ENCODE peak calls at places on chromosomes 12 and 14, in eight cellular contexts. A, Q, I, N, J, F, M and E are unnamed samples.

GRCh38 chr14:70808402-70809237 is 693 bp downstream of the MAP3K9 start:
- DNase-seq in Q (no peak), N (no peak), M (peak), A (no peak), I (no peak), F (peak), J (peak), E (no peak)

GRCh38 chr12:1529862-1530591 is 64.4 kb downstream of the FBXL14 start:
- DNase-seq in N (no peak), I (no peak), A (no peak), M (peak), Q (no peak), J (no peak), F (no peak), E (no peak)

GRCh38 chr12:111313833-111314259 is 55.0 kb downstream of the PHETA1 start:
- DNase-seq in N (peak), M (peak), F (peak), J (peak), A (peak), Q (peak), I (peak), E (no peak)

GRCh38 chr14:89779707-89780106 is 174.8 kb downstream of the EFCAB11 start:
- DNase-seq in F (no peak), N (no peak), Q (no peak), I (no peak), M (no peak), A (no peak), J (no peak), E (no peak)

GRCh38 chr14:50001146-50001998 is 108.5 kb downstream of the ARF6 start:
- DNase-seq in N (peak), Q (no peak), F (peak), A (peak), I (peak), M (peak), J (peak), E (no peak)

GRCh38 chr14:34356267-34356660 is 105.8 kb downstream of the SPTSSA start:
- DNase-seq in I (no peak), A (no peak), Q (no peak), J (no peak), F (no peak), N (peak), M (peak), E (no peak)

GRCh38 chr12:48078901-48079300 is 27.0 kb downstream of the SENP1 start:
- DNase-seq in N (peak), Q (no peak), I (peak), J (no peak), M (peak), F (no peak), A (no peak), E (no peak)

GRCh38 chr12:8057839-8058238 is 8.3 kb downstream of the C3AR1 start:
- DNase-seq in A (no peak), J (no peak), Q (no peak), F (no peak), N (peak), I (peak), M (peak), E (no peak)

GRCh38 chr12:89663577-89664357 is 44.9 kb downstream of the ATP2B1 start:
- DNase-seq in F (no peak), J (no peak), A (no peak), I (no peak), Q (no peak), N (peak), M (peak), E (no peak)

GRCh38 chr14:50173891-50174290 is 57.5 kb downstream of the SOS2 start:
- DNase-seq in F (no peak), Q (no peak), M (no peak), A (no peak), I (no peak), N (peak), J (no peak), E (no peak)

GRCh38 chr14:100988011-100988410 is 84.5 kb upstream of the RTL1 start:
- DNase-seq in M (no peak), A (no peak), Q (no peak), I (no peak), N (peak), F (no peak), J (no peak), E (no peak)